ENCODE peak calls at places on chromosome 1, in four cellular contexts. Y is IMR-90, W is K562, S is GM12878. E is an unnamed sample.

GRCh38 chr1:20496241-20496661 is 10.2 kb upstream of the CAMK2N1 start:
- DNase-seq in Y (peak; percentile 82), W (no peak), S (no peak), E (no peak)

GRCh38 chr1:91129458-91129857 is 107.6 kb upstream of the ZNF644 start:
- DNase-seq in Y (no peak), W (no peak), S (no peak), E (no peak)

GRCh38 chr1:7352364-7352763 is 418.7 kb upstream of the VAMP3 start:
- DNase-seq in Y (no peak), W (no peak), S (no peak), E (no peak)

GRCh38 chr1:87600848-87601247 is 272.2 kb downstream of the LMO4 start:
- DNase-seq in Y (peak; percentile 34), W (no peak), S (no peak), E (no peak)

GRCh38 chr1:235105051-235106043 is 23.3 kb downstream of the TOMM20 start:
- DNase-seq in Y (peak; percentile 32), W (peak; percentile 30), S (peak; percentile 86), E (peak; percentile 46)

GRCh38 chr1:201321826-201322390 is 38.6 kb downstream of the PKP1 start:
- DNase-seq in Y (no peak), W (no peak), S (no peak), E (no peak)

GRCh38 chr1:184315254-184315653 is 71.6 kb upstream of the C1orf21 start:
- DNase-seq in Y (peak; percentile 29), W (no peak), S (no peak), E (no peak)

GRCh38 chr1:213934642-213935041 is 53.1 kb upstream of the PROX1 start:
- DNase-seq in Y (no peak), W (no peak), S (no peak), E (no peak)

GRCh38 chr1:224427346-224427745 is 7.3 kb downstream of the WDR26 start:
- DNase-seq in Y (peak; percentile 88), W (no peak), S (no peak), E (peak; percentile 90)

GRCh38 chr1:214864896-214865688 is 217.4 kb upstream of the KCNK2 start:
- DNase-seq in Y (peak; percentile 87), W (no peak), S (no peak), E (no peak)

GRCh38 chr1:169739980-169740379 is 6.1 kb upstream of the SELE start:
- DNase-seq in Y (no peak), W (no peak), S (no peak), E (peak; percentile 93)

GRCh38 chr1:21567241-21568005 is 58.2 kb downstream of the ALPL start:
- DNase-seq in Y (peak; percentile 92), W (no peak), S (no peak), E (no peak)

DNA sequence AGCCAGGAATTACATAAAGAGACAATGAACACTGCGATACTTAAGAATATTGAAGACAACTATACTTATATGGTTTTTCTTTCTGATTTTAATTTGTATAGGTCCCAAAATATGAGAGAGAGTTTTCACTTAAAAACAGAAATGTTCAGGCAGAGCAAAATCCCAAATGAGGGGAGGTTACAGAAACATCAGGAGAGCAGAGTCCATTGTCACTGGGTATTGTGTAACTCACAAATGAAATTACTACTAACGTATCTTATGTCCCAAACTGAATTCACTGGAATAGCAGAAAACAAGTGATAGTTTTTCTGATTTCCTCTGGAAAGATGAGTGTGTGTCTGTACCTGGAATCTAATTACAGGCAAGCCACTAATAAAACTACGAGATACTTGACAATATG is 522.4 kb downstream of the ADGRL2 start:
- DNase-seq in Y (no peak), W (no peak), S (no peak), E (no peak)
- TF ChIP-seq FOS in Y (no peak), W (no peak), S (no peak), E (no peak)

GRCh38 chr1:15198684-15199083 is 45.1 kb downstream of the TMEM51 start:
- DNase-seq in Y (no peak), W (no peak), S (no peak), E (no peak)
- H3K4me2 ChIP-seq in Y (no peak overlapping the region), W (no peak overlapping the region), S (no peak overlapping the region), E (no peak overlapping the region)

DNA sequence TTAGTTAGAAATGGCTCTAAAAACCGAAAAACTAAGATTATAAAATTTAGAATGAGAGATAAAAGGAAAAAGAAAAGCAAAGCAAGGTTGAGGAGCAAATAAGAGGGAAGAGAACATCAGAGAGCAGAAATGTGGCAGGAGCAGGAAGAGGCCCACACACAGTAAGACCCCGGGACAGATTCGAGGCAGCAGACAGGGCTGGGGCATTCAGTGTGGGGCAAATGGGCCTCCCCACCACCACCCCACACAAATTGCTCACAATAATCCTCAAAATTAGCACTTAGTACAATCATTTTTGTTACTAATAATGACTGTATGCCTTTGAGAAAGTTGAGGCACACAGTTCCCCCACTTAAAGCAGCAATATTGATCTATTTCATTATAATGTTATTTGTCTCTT is 17.1 kb upstream of the SLC44A3 start:
- DNase-seq in Y (no peak), W (no peak), S (no peak), E (no peak)
- H3K9ac ChIP-seq in Y (peak overlapping the region; percentile 30), W (no peak overlapping the region), S (no peak overlapping the region), E (no peak overlapping the region)

DNA sequence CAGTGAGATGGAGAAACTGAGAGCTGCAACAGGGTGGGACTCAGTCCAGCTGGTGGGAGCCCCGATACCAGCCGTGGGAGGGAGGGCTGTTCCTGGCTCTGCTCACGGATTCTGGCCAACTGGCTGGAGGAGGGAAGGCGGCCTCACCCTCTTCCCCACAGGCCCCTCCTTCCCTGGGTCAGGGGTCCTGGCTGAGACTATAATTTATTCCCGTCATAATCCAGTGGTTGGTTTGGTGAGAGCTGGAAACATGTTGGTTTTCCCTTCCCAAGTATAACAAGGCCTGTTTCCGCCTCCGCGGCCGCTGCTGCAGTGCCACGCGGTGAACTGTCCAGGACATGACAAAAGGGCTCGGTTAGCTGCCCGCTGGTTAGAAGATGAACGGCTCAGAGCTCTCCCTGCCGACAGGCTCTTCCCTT is 10.0 kb downstream of the PTPRF start:
- DNase-seq in Y (no peak), W (no peak), S (no peak), E (peak; percentile 87)
- TF ChIP-seq FOS in Y (no peak), W (no peak), S (no peak), E (no peak)

DNA sequence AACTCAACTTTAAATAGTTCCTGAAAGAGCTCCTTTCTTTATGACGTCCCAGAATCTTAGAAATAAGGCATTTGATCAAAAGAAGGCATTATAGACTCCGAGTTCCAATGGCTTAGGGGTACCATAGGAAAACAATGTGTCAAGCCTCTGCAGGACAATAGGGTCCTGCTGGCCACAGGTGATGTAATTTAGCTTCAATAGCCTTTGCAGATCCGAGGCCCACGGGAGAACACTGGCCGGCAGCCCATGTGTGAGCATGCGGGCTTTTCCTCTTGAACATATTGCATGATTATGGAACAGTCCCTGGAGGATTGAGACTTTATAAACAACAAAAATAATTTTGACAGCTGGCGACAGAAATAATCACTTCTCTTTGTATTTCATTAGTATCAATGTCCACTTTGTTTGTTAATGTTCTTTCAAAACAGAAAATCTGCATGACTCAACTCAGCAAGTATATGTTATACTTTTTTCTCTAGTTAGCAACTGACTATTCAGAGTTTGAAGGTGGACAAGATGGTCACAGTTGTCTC is 49.0 kb upstream of the NR5A2 start:
- DNase-seq in Y (peak; percentile 2), W (no peak), S (no peak), E (no peak)
- H3K4me2 ChIP-seq in Y (no peak overlapping the region), W (no peak overlapping the region), S (no peak overlapping the region), E (no peak overlapping the region)

GRCh38 chr1:168585937-168586336 is 9.5 kb downstream of the XCL1 start:
- DNase-seq in Y (no peak), W (no peak), S (no peak), E (no peak)

GRCh38 chr1:168583571-168583970 is 7.2 kb downstream of the XCL1 start:
- DNase-seq in Y (no peak), W (no peak), S (no peak), E (no peak)

GRCh38 chr1:168585191-168585590 is 8.8 kb downstream of the XCL1 start:
- DNase-seq in Y (peak; percentile 9), W (no peak), S (no peak), E (no peak)

GRCh38 chr1:168582690-168583325 is 6.4 kb downstream of the XCL1 start:
- DNase-seq in Y (peak; percentile 8), W (no peak), S (no peak), E (no peak)

GRCh38 chr1:168581799-168582572 is 5.6 kb downstream of the XCL1 start:
- DNase-seq in Y (no peak), W (no peak), S (no peak), E (no peak)
- H3K9ac ChIP-seq in Y (no peak overlapping the region), W (no peak overlapping the region), S (no peak overlapping the region), E (no peak overlapping the region)

E was measured in endothelial cell of umbilical vein.